ENCODE peak calls at places on chromosomes 11 and 22, in four cellular contexts. B, J, M and K are unnamed samples.

GRCh38 chr11:128492461-128492860 is 94.9 kb downstream of the ETS1 start:
- DNase-seq in B (no peak), J (no peak), M (no peak), K (no peak)

GRCh38 chr11:71106671-71107070 is 145.7 kb downstream of the SHANK2 start:
- DNase-seq in B (no peak), J (no peak), M (no peak), K (no peak)

GRCh38 chr11:116579857-116580727 is 192.7 kb downstream of the BUD13 start:
- DNase-seq in B (no peak), J (no peak), M (no peak), K (no peak)

GRCh38 chr11:35208795-35209194 is 69.8 kb downstream of the CD44 start:
- DNase-seq in B (no peak), J (no peak), M (no peak), K (no peak)

GRCh38 chr22:38282397-38282796 is 9.6 kb upstream of the TMEM184B start:
- DNase-seq in B (no peak), J (no peak), M (no peak), K (no peak)

GRCh38 chr11:37817727-37818270 is 1219.8 kb upstream of the RAG2 start:
- DNase-seq in B (no peak), J (no peak), M (no peak), K (no peak)

GRCh38 chr11:65588199-65589054 is 7.2 kb downstream of the KCNK7 start:
- DNase-seq in B (peak), J (peak), M (no peak), K (no peak)

GRCh38 chr11:74135516-74135840 is 35.3 kb downstream of the C2CD3 start:
- DNase-seq in B (no peak), J (no peak), M (no peak), K (no peak)

GRCh38 chr11:5007561-5007960 is 12.9 kb downstream of the OR51L1 start:
- DNase-seq in B (no peak), J (no peak), M (no peak), K (no peak)

GRCh38 chr11:46288451-46288850 is 11.0 kb downstream of the CREB3L1 start:
- DNase-seq in B (no peak), J (no peak), M (no peak), K (no peak)